ENCODE peak calls at places on chromosome 12, in six cellular contexts. L is Peyer's patch, C is stomach, U is AG04449, R is dorsolateral prefrontal cortex, O is BE2C. F is an unnamed sample.

GRCh38 chr12:78951746-78952532 is 87.4 kb downstream of the SYT1 start:
- DNase-seq in L (no peak), C (no peak), U (no peak), R (no peak), O (peak; percentile 86), F (no peak)

GRCh38 chr12:91883811-91884210 is 261.8 kb downstream of the BTG1 start:
- DNase-seq in L (no peak), C (no peak), U (no peak), R (no peak), O (no peak), F (no peak)

GRCh38 chr12:34402228-34402898 is 380.1 kb downstream of the ALG10 start:
- DNase-seq in L (peak; percentile 5), C (peak; percentile 17), U (no peak), R (peak; percentile 5), O (peak; percentile 4), F (no peak)

GRCh38 chr12:29153231-29153630 is 4.2 kb downstream of the FAR2 start:
- DNase-seq in L (no peak), C (no peak), U (no peak), R (no peak), O (no peak), F (peak; percentile 29)

GRCh38 chr12:93954160-93955112 is 193.9 kb upstream of the PLXNC1 start:
- DNase-seq in L (no peak), C (no peak), U (no peak), R (no peak), O (no peak), F (no peak)

GRCh38 chr12:50572760-50573159 is 68.0 kb downstream of the DIP2B start:
- DNase-seq in L (no peak), C (no peak), U (no peak), R (no peak), O (no peak), F (no peak)

GRCh38 chr12:122866379-122866778 is 29.5 kb downstream of the VPS37B start:
- DNase-seq in L (no peak), C (peak; percentile 71), U (no peak), R (no peak), O (no peak), F (no peak)

GRCh38 chr12:63266988-63267387 is 116.0 kb upstream of the AVPR1A start:
- DNase-seq in L (no peak), C (no peak), U (no peak), R (no peak), O (no peak), F (no peak)

GRCh38 chr12:62930546-62931425 is 4.2 kb downstream of the PPM1H start:
- DNase-seq in L (no peak), C (no peak), U (no peak), R (no peak), O (no peak), F (no peak)

GRCh38 chr12:47773062-47773857 is at the start of gene SLC48A1:
- DNase-seq in L (peak; percentile 75), C (peak; percentile 83), U (no peak), R (no peak), O (peak; percentile 85), F (peak; percentile 75)

GRCh38 chr12:49809369-49810158 is 18.6 kb downstream of the NCKAP5L start:
- DNase-seq in L (no peak), C (no peak), U (no peak), R (no peak), O (no peak), F (no peak)

GRCh38 chr12:53221203-53222076 is 10.6 kb downstream of the RARG start:
- DNase-seq in L (peak; percentile 74), C (peak; percentile 80), U (no peak), R (no peak), O (peak; percentile 73), F (peak; percentile 67)

GRCh38 chr12:11853126-11853525 is 203.7 kb downstream of the ETV6 start:
- DNase-seq in L (no peak), C (no peak), U (no peak), R (no peak), O (no peak), F (no peak)

GRCh38 chr12:15276088-15276698 is 46.1 kb upstream of the PTPRO start:
- DNase-seq in L (no peak), C (no peak), U (no peak), R (peak; percentile 21), O (peak; percentile 37), F (peak; percentile 22)

GRCh38 chr12:121524196-121524930 is 56.5 kb downstream of the KDM2B start:
- DNase-seq in L (peak; percentile 57), C (no peak), U (no peak), R (peak; percentile 63), O (no peak), F (no peak)

GRCh38 chr12:123269980-123270379 is 1.7 kb downstream of the CDK2AP1 start:
- DNase-seq in L (no peak), C (no peak), U (no peak), R (no peak), O (no peak), F (peak; percentile 30)

GRCh38 chr12:69836015-69836414 is 11.0 kb downstream of the MYRFL start:
- DNase-seq in L (no peak), C (no peak), U (no peak), R (no peak), O (no peak), F (no peak)

GRCh38 chr12:124884587-124885438 is 21.1 kb upstream of the SCARB1 start:
- DNase-seq in L (peak; percentile 83), C (peak; percentile 71), U (no peak), R (no peak), O (peak; percentile 48), F (peak; percentile 84)

GRCh38 chr12:4961311-4961710 is 51.6 kb downstream of the KCNA1 start:
- DNase-seq in L (no peak), C (no peak), U (no peak), R (no peak), O (no peak), F (no peak)

GRCh38 chr12:5546616-5547015 is 114.7 kb downstream of the NTF3 start:
- DNase-seq in L (no peak), C (no peak), U (peak; percentile 53), R (no peak), O (no peak), F (no peak)

GRCh38 chr12:80241576-80242273 is 142.4 kb downstream of the OTOGL start:
- DNase-seq in L (no peak), C (no peak), U (peak; percentile 50), R (no peak), O (no peak), F (no peak)

GRCh38 chr12:52318241-52318990 is 2.8 kb downstream of the KRT83 start:
- DNase-seq in L (no peak), C (no peak), U (no peak), R (no peak), O (no peak), F (no peak)

GRCh38 chr12:69714542-69714941 is 15.4 kb upstream of the BEST3 start:
- DNase-seq in L (no peak), C (no peak), U (no peak), R (no peak), O (no peak), F (no peak)

GRCh38 chr12:96698965-96699364 is 208.1 kb upstream of the NEDD1 start:
- DNase-seq in L (no peak), C (no peak), U (no peak), R (no peak), O (no peak), F (no peak)

DNA sequence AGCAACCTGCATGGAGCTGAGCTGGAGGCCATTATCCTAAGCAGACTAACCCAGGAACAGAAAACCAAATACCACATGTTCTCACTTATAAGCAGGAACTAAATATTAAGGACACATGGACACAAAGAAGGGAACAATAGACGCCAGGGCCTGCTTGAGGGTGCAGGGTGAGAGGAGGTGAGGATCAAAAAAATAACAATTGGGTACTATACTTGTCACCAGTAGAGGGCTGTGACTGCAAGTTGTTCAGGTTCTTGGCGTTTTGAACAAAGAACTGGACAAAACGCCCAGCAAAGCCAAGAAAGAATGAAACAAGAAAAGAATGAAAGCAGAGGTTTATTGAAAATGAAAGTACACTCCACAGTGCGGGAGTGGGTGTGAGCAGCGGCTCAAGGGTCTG is 208.5 kb upstream of the NEDD1 start:
- DNase-seq in L (no peak), C (no peak), U (no peak), R (no peak), O (no peak), F (peak; percentile 18)
- H3K4me3 ChIP-seq in L (no peak overlapping the region), C (no peak overlapping the region), U (no peak overlapping the region), R (no peak overlapping the region), O (no peak overlapping the region), F (no peak overlapping the region)

GRCh38 chr12:16475521-16475920 is 128.1 kb downstream of the MGST1 start:
- DNase-seq in L (no peak), C (no peak), U (no peak), R (no peak), O (no peak), F (no peak)
- TF ChIP-seq CTCF in L (no peak), C (no peak), U (no peak), R (no peak), O (no peak), F (no peak)

GRCh38 chr12:31966558-31967205 is 7.5 kb downstream of the RESF1 start:
- DNase-seq in L (no peak), C (no peak), U (no peak), R (no peak), O (no peak), F (no peak)
- H3K4me3 ChIP-seq in L (peak overlapping the region; percentile 21), C (no peak overlapping the region), U (no peak overlapping the region), R (no peak overlapping the region), O (no peak overlapping the region), F (no peak overlapping the region)

DNA sequence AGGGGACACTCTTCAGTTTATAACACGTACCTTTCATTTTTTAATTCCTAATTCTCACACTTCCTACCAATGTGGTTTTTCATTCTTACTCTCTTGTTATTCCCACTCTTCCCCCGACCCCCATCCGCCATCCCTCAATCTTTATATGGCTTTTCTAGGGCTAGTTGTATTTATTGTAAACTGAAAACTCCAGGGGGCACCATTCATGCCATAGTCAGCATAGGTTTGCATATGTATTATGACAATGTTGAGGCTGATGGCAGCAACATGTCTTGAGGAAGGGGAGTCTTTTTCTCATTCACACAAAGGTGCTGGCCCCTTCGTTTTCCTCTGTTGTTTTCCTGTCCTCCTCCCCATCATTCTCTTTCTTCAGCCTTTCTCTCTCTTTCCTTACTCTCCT is 27.7 kb upstream of the LTA4H start:
- DNase-seq in L (no peak), C (no peak), U (no peak), R (no peak), O (peak; percentile 28), F (peak; percentile 21)
- TF ChIP-seq CTCF in L (no peak), C (no peak), U (no peak), R (no peak), O (peak; percentile 53), F (no peak)

GRCh38 chr12:113805201-113805600 is 160.9 kb downstream of the RBM19 start:
- DNase-seq in L (no peak), C (no peak), U (no peak), R (no peak), O (no peak), F (no peak)
- H3K4me3 ChIP-seq in L (no peak overlapping the region), C (no peak overlapping the region), U (no peak overlapping the region), R (no peak overlapping the region), O (no peak overlapping the region), F (no peak overlapping the region)

DNA sequence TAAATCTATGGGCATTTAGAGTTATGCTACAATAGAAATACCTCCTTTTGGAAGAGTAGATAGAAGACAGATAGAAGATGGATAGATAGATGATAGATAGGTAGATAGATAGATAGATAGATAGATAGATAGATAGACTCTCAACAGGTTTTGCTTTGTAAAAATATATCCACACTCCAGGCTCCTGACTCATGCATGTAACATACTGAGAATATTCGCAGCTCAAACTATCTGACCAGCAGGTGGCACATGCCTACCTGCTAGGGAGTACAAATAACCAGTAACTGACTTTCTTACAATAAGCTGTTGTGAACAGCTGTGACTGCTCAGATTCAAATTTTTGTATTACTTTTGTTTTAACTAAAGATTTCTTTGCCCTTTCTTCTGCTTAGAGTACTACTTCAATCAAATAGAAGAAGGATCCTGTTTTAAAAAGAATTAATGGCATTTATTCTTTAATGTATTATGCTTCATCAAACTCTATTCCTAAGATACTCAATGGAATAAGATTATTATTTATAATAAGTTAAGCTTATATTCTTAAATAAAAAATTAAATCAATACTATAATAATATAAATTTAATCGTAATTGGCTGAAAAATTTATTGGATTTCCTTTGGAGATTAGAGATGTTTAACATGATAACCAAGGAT is 15.8 kb upstream of the CPNE8 start:
- DNase-seq in L (no peak), C (peak; percentile 50), U (no peak), R (no peak), O (peak; percentile 80), F (peak; percentile 75)
- TF ChIP-seq CTCF in L (no peak), C (no peak), U (no peak), R (peak; percentile 13), O (peak; percentile 90), F (peak; percentile 66)

F was measured in GM12865.